ENCODE peak calls at places on chromosomes 1 and 21, in five cellular contexts. R is sigmoid colon, I is thoracic aorta, W is A549, S is left ventricle myocardium inferior. N is an unnamed sample.

GRCh38 chr1:38775175-38775845 is 84.3 kb downstream of the RRAGC start:
- DNase-seq in R (no peak), I (no peak), S (no peak), W (no peak), N (no peak)

GRCh38 chr1:160018900-160019299 is 12.9 kb downstream of the PIGM start:
- DNase-seq in R (no peak), S (no peak), I (no peak), W (no peak), N (no peak)

GRCh38 chr1:110196917-110197782 is 13.0 kb upstream of the KCNC4 start:
- DNase-seq in R (no peak), W (peak; percentile 77), S (no peak), I (no peak), N (peak; percentile 52)

GRCh38 chr1:192660613-192661012 is 24.7 kb downstream of the RGS13 start:
- DNase-seq in W (no peak), I (no peak), R (no peak), S (no peak), N (no peak)

GRCh38 chr1:23745515-23745914 is 2.2 kb downstream of the ELOA start:
- DNase-seq in S (no peak), R (no peak), I (no peak), W (peak; percentile 74), N (peak; percentile 29)

GRCh38 chr1:99445486-99445885 is 181.2 kb downstream of the PLPPR4 start:
- DNase-seq in I (no peak), R (no peak), S (no peak), W (no peak), N (no peak)

GRCh38 chr1:56414728-56415224 is 164.6 kb downstream of the PLPP3 start:
- DNase-seq in W (peak; percentile 50), R (no peak), S (no peak), I (no peak), N (no peak)

GRCh38 chr1:97936976-97937375 is 16.1 kb upstream of the DPYD start:
- DNase-seq in S (no peak), W (no peak), R (no peak), I (no peak), N (no peak)

GRCh38 chr1:77986810-77987209 is 7.9 kb upstream of the FUBP1 start:
- DNase-seq in W (no peak), S (no peak), I (no peak), R (no peak), N (no peak)

GRCh38 chr1:95113684-95114083 is 3.5 kb upstream of the TLCD4 start:
- DNase-seq in W (no peak), I (no peak), R (no peak), S (no peak), N (no peak)

GRCh38 chr1:3614755-3615742 is 3.7 kb upstream of the MEGF6 start:
- DNase-seq in W (peak; percentile 38), I (no peak), S (no peak), R (no peak), N (no peak)

GRCh38 chr1:53572061-53572801 is 113.0 kb downstream of the DMRTB1 start:
- DNase-seq in I (no peak), S (no peak), R (peak; percentile 68), W (peak; percentile 30), N (peak; percentile 90)

GRCh38 chr1:43779805-43780403 is 72.6 kb downstream of the ST3GAL3 start:
- DNase-seq in I (no peak), R (no peak), S (no peak), W (no peak), N (no peak)

GRCh38 chr1:219812491-219813221 is 115.7 kb downstream of the SLC30A10 start:
- DNase-seq in S (no peak), R (no peak), W (peak; percentile 81), I (no peak), N (peak; percentile 54)

GRCh38 chr1:98119793-98120192 is 199.0 kb upstream of the DPYD start:
- DNase-seq in W (no peak), R (no peak), S (no peak), I (no peak), N (peak; percentile 18)

GRCh38 chr21:14383596-14384210 is 757 bp upstream of the HSPA13 start:
- DNase-seq in R (no peak), S (no peak), W (no peak), I (no peak), N (no peak)

GRCh38 chr1:153227810-153228209 is 10.4 kb downstream of the PRR9 start:
- DNase-seq in S (no peak), I (no peak), R (no peak), W (no peak), N (no peak)

GRCh38 chr1:58774027-58774426 is 9.8 kb downstream of the JUN start:
- DNase-seq in S (no peak), I (no peak), W (no peak), R (no peak), N (no peak)
- H3K4me1 ChIP-seq in S (peaks cover 23% of the 10 kb centered on the region), I (peaks cover 15% of the 10 kb centered on the region), W (no peaks in the 10 kb centered on the region), R (peaks cover 12% of the 10 kb centered on the region), N (peaks cover 11% of the 10 kb centered on the region)

DNA sequence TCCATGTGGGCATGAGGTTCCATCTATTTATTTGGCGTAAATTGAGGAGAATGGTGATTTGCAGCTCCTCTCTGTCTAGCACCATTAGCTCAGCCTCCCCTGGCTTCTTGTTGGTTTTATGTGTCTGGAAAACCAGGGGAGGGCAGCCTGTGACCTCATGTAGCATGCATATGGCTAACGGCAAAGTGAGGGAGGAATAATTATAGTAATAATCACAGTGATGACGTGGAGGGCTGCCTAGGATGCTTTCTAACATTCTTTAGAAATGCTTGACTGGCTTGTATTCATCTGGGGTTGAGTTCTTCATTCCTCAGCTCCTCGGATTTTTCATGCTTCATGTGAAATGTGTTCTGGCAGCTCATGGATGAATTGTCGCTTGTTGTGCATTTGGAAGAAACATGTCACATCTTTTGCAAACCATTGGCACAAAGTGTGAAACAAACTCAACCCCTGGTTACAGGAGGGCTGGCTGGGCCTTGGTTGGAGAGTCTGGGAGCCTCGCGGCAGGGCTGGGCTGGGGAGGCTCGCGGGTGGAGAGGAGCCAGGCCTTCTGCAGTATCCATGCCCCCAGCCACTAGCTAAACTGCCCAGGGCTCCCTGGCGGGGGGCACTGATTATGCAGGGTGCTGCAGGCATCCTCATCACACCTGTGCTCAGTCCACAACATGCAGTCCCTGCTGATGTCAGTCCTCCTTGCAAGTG is 149.6 kb downstream of the DISC1 start:
- DNase-seq in I (no peak), R (no peak), W (no peak), S (no peak), N (no peak)
- TF ChIP-seq CTCF in I (no peak), R (no peak), W (no peak), S (no peak), N (no peak)

DNA sequence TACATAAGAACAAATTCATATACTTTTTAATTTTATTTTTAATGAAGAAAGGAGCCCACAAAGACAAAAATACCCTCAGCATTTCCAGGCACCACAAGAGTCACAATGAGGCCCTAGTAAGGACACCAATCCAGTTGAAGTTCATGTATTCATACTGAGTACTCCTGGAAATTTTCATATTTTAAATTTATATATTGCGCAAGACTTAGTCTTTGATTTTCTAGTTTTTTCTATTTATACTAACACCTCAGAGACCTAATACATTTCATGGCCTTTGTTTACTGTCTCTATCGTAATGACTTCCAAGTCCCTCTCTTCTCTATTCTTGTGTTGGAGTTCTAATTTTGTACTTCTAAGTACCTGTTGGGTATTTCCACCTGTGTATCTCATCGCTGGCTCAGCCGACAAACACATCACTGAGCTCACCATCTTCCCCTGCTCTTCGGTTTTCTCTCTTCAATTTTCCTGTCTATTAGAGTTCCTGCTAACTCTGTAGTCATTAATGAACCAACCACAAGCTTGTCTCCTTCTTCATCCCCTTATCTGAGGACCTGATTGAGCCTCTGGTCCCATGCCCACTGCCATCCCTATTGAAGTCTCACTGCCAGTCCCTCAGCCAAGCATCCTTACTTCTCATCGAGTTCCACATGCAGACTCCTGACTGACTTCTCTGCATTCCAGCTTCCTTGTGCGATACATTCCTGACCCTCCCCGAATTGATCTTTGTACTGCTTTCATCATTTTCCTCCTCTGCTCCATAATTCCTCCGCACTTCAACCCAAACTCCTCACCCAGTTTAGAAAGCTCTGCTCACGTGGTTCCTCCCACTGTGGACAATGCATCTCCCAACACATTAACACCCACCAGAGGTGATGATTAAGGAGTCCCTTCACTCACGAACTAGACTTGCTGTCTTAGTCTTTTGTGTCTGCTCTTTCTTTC is 17.3 kb upstream of the IRF2BP2 start:
- DNase-seq in I (no peak), W (no peak), R (no peak), S (no peak), N (no peak)
- H3K4me1 ChIP-seq in I (peaks cover 13% of the 10 kb centered on the region), W (peaks cover 58% of the 10 kb centered on the region), R (peaks cover 5% of the 10 kb centered on the region), S (peaks cover 16% of the 10 kb centered on the region), N (peaks cover 17% of the 10 kb centered on the region)

GRCh38 chr1:203056516-203056915 is 29.3 kb downstream of the MYOG start:
- DNase-seq in W (no peak), S (no peak), R (no peak), I (no peak), N (no peak)
- TF ChIP-seq CTCF in W (no peak), S (no peak), R (no peak), I (no peak), N (peak; percentile 43)

N was measured in foreskin keratinocyte.